ENCODE peak calls at places on chromosomes 4 and X, in six cellular contexts. U, W, Z, L, N and A are unnamed samples.

GRCh38 chr4:8157496-8157895 is 1.1 kb downstream of the ABLIM2 start:
- DNase-seq in Z (no peak), U (no peak), L (no peak), N (no peak), W (no peak), A (no peak)

GRCh38 chr4:143046454-143046853 is 138.3 kb upstream of the USP38 start:
- DNase-seq in W (no peak), Z (no peak), U (no peak), L (no peak), N (no peak), A (no peak)

GRCh38 chrX:153459976-153460375 is 10.4 kb downstream of the HAUS7 start:
- DNase-seq in U (peak; percentile 38), N (peak; percentile 29), W (no peak), Z (no peak), L (no peak), A (no peak)

GRCh38 chrX:123424546-123424945 is 240.5 kb downstream of the GRIA3 start:
- DNase-seq in W (no peak), N (peak; percentile 62), Z (no peak), U (peak; percentile 59), L (peak; percentile 91), A (no peak)

GRCh38 chr4:86664959-86665358 is 70.8 kb downstream of the PTPN13 start:
- DNase-seq in U (peak; percentile 74), Z (no peak), N (peak; percentile 69), W (no peak), L (peak; percentile 6), A (no peak)

GRCh38 chr4:33073811-33074210 is 2353.6 kb downstream of the PCDH7 start:
- DNase-seq in L (peak; percentile 13), W (peak; percentile 37), Z (no peak), U (peak; percentile 68), N (no peak), A (no peak)

GRCh38 chr4:154332681-154333421 is 158.7 kb downstream of the DCHS2 start:
- DNase-seq in L (no peak), U (peak; percentile 20), Z (no peak), W (no peak), N (no peak), A (peak; percentile 27)

GRCh38 chrX:107924136-107924746 is 57.9 kb downstream of the TEX13B start:
- DNase-seq in N (no peak), Z (no peak), W (no peak), U (no peak), L (no peak), A (no peak)

GRCh38 chr4:111475001-111475400 is 670.3 kb upstream of the FAM241A start:
- DNase-seq in W (peak; percentile 38), U (peak; percentile 33), Z (no peak), N (peak; percentile 6), L (peak; percentile 52), A (no peak)

GRCh38 chrX:18927558-18927957 is 56.4 kb downstream of the PHKA2 start:
- DNase-seq in L (no peak), N (no peak), U (no peak), Z (no peak), W (no peak), A (no peak)

GRCh38 chr4:105457997-105458396 is 15.9 kb downstream of the PPA2 start:
- DNase-seq in W (no peak), Z (no peak), L (no peak), U (peak; percentile 60), N (no peak), A (no peak)

GRCh38 chrX:31796624-31797023 is 724.8 kb upstream of the FTHL17 start:
- DNase-seq in U (no peak), N (no peak), L (no peak), Z (no peak), W (no peak), A (no peak)
- H2AFZ ChIP-seq in U (no peak overlapping the region), N (no peak overlapping the region), L (no peak overlapping the region), Z (no peak overlapping the region), W (no peak overlapping the region), A (no peak overlapping the region)

DNA sequence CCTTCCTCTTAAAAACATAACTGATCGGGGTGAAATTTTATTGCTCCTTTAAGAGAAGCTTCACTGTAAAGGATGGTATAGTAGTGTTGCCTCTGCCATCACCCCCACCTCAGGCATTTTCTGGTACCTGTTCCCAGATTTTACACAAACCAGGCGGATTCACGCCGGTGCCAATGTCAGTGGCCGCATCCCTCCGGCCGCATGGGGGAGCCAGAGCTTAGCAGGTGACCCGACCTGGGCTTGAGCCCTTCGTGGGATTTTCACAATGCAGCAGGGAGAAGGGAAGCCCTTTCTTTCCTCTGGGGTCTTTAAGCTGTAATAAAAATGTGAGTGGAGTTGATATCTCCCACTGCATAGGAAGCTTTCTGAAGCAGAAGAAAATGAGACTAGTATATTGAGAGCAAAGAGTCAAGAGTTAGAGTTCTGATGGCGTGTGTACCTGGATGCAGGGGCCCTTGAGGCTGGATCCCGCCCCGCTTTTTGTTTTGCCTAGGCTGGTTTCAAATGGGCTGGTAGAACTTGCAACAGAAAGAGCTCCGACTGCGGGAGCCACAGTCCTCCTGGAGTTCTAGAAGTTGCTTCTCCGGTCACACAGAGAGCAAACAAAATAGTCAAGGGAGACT is 59.4 kb downstream of the POLR2B start:
- DNase-seq in Z (peak; percentile 75), L (peak; percentile 80), W (peak; percentile 44), U (peak; percentile 53), N (peak; percentile 32), A (peak; percentile 19)
- H2AFZ ChIP-seq in Z (no peak overlapping the region), L (peak overlapping the region; percentile 18), W (peak overlapping the region; percentile 70), U (no peak overlapping the region), N (no peak overlapping the region), A (no peak overlapping the region)

GRCh38 chr4:187475901-187476300 is 519.7 kb upstream of the ZFP42 start:
- DNase-seq in U (no peak), N (no peak), L (no peak), W (no peak), Z (no peak), A (no peak)
- H2AFZ ChIP-seq in U (no peak overlapping the region), N (no peak overlapping the region), L (no peak overlapping the region), W (no peak overlapping the region), Z (no peak overlapping the region), A (no peak overlapping the region)

DNA sequence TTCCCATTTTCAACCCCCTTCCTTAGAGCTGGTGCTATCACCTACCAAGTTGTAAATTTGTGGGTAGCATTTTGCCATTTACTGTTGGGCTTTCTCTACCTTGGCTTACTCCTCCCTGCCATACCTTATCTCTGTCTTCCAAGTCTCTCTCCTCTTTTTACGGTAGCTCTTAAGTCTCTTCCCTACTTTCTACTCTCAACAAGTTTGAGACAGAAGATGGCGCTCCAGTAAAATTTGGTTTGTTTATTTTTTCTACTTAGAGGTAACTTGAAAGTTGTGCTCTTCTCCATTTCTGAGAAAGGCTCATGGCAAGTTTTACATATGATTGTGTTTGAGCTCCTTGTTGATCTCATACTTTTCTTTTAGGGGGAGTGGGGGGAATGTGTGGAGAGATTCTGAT is 1508.1 kb downstream of the TECRL start:
- DNase-seq in L (peak; percentile 23), N (no peak), U (no peak), W (no peak), Z (no peak), A (no peak)
- H2AFZ ChIP-seq in L (no peak overlapping the region), N (no peak overlapping the region), U (no peak overlapping the region), W (no peak overlapping the region), Z (no peak overlapping the region), A (no peak overlapping the region)

GRCh38 chrX:633655-634305 is 3.2 kb downstream of the SHOX start:
- DNase-seq in Z (no peak), L (no peak), U (no peak), N (no peak), W (no peak), A (no peak)

GRCh38 chrX:634306-634958 is 3.8 kb downstream of the SHOX start:
- DNase-seq in Z (no peak), L (no peak), U (no peak), N (no peak), W (no peak), A (no peak)

GRCh38 chrX:636971-637659 is 6.5 kb downstream of the SHOX start:
- DNase-seq in U (no peak), L (no peak), N (no peak), Z (no peak), W (no peak), A (no peak)

GRCh38 chrX:637660-638481 is 7.3 kb downstream of the SHOX start:
- DNase-seq in Z (no peak), N (no peak), L (no peak), W (no peak), U (no peak), A (no peak)

DNA sequence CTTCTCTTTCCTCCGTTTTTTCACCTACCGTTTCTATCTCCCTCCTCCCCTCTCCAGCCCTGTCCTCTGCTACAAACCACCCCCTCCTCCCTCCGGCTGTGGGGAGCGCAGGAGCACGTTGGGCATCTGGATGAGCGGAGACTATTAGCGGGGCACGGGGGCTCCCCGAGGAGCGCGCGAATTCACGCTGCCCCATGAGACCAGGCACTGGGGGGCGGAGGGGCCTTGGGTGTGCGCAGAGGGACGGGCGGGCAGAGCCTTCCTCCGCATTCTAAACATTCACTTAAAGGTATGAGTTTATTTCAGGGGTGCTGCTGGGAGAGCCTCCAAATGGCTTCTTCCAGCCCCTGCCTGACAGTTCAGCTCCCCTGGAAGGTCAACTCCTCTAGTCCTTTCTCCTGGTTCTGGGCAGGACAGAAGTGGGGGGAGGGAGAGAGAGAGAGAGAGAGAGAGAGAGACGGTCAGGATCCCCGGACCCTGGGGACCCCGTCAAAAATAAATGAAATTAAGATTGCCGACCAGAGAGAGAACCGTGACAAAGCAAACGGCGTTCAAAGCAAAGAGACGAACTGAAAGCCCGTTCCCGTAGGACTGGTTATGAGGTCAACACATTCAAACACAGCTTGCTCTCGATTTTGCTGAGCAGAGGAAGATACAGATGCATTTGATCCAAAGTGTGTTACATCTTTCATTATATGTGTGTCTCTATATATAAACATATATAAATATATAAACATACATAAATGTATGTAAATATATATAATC is 5.0 kb downstream of the SHOX start:
- DNase-seq in U (no peak), W (no peak), L (no peak), N (no peak), Z (no peak), A (no peak)
- H2AFZ ChIP-seq in U (no peak overlapping the region), W (no peak overlapping the region), L (no peak overlapping the region), N (no peak overlapping the region), Z (no peak overlapping the region), A (no peak overlapping the region)

GRCh38 chrX:100964362-100964761 is 5.1 kb upstream of the ARL13A start:
- DNase-seq in N (no peak), U (no peak), W (no peak), Z (no peak), L (no peak), A (no peak)
- H2AFZ ChIP-seq in N (no peak overlapping the region), U (no peak overlapping the region), W (no peak overlapping the region), Z (no peak overlapping the region), L (no peak overlapping the region), A (no peak overlapping the region)

DNA sequence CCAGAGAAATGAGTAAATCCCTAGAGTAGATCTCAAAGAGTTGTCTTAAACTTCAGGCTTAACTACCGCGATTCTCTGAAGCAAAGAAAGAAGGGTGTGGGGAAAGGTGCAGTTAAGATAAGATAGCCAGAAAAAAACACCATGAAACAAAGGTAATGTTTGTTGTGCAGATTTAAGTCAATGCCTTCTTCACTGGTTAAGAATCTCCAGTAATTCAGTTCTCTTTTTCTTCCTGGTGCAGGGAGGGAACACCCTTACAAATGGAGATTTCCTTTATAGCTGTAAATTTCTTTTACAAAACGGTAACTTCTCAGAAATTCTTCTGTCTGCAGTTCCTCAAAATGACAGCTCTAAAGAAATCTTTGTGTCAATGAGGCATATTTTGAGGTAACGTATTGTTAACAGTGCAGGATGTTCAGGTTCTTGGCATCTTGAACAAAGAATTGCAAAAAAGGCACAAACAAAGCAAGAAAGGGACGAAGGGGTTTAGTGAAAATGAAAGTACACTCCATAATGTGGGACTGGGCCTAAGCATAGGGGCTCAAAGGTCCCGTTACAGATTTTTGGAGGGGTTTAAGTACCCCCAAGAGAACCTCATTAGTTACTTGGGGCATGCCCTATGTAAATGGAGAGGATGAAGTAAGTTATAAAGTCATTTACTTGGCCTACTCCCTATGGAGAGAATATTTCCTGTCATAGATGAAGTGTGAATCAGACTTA is 491.9 kb downstream of the PCDH11X start:
- DNase-seq in U (peak; percentile 5), Z (no peak), L (no peak), W (no peak), N (no peak), A (no peak)
- H2AFZ ChIP-seq in U (no peak overlapping the region), Z (no peak overlapping the region), L (peak overlapping the region; percentile 48), W (peak overlapping the region; percentile 68), N (no peak overlapping the region), A (no peak overlapping the region)